ENCODE peak calls at places on chromosome 9, in five cellular contexts. Q, F, R, W and U are unnamed samples.
A peak's percentile ranks its signal among the peaks of the same experiment; 100 is the strongest.

GRCh38 chr9:96015876-96016686 is 140.6 kb downstream of the ERCC6L2 start:
- DNase-seq in W (no peak), F (no peak), R (no peak), Q (no peak), U (no peak)

GRCh38 chr9:85332487-85332886 is 409.3 kb downstream of the AGTPBP1 start:
- DNase-seq in R (no peak), F (no peak), Q (peak; percentile 32), W (no peak), U (no peak)

GRCh38 chr9:109477269-109478203 is 20.6 kb downstream of the PTPN3 start:
- DNase-seq in R (no peak), Q (peak; percentile 91), W (no peak), F (peak; percentile 95), U (peak; percentile 91)

GRCh38 chr9:83620841-83621636 is 1.9 kb upstream of the IDNK start:
- DNase-seq in W (no peak), Q (peak; percentile 63), R (peak; percentile 38), F (peak; percentile 53), U (no peak)

GRCh38 chr9:14350766-14351165 is 36.8 kb upstream of the NFIB start:
- DNase-seq in W (no peak), F (no peak), R (no peak), Q (no peak), U (peak; percentile 75)

GRCh38 chr9:130222833-130223232 is 42.7 kb upstream of the HMCN2 start:
- DNase-seq in R (no peak), Q (no peak), F (no peak), W (no peak), U (no peak)

GRCh38 chr9:134988706-134989105 is 71.0 kb upstream of the FCN1 start:
- DNase-seq in Q (no peak), F (no peak), R (no peak), W (no peak), U (no peak)

GRCh38 chr9:88400021-88400420 is 11.8 kb downstream of the SPIN1 start:
- DNase-seq in F (no peak), R (no peak), Q (no peak), W (no peak), U (no peak)

GRCh38 chr9:110995511-110996340 is 42.5 kb downstream of the LPAR1 start:
- DNase-seq in Q (no peak), F (no peak), R (no peak), W (no peak), U (no peak)

GRCh38 chr9:109278216-109278615 is 42.6 kb downstream of the EPB41L4B start:
- DNase-seq in W (no peak), F (no peak), R (no peak), Q (no peak), U (no peak)

GRCh38 chr9:81371824-81372223 is 317.5 kb downstream of the TLE1 start:
- DNase-seq in R (no peak), W (no peak), F (peak; percentile 69), Q (no peak), U (no peak)

GRCh38 chr9:127878001-127878651 is 651 bp upstream of the AK1 start:
- DNase-seq in Q (no peak), W (peak; percentile 54), F (no peak), R (no peak), U (no peak)

GRCh38 chr9:33419904-33420303 is 17.5 kb upstream of the AQP7 start:
- DNase-seq in F (no peak), W (no peak), R (no peak), Q (no peak), U (no peak)

GRCh38 chr9:33418090-33418489 is 15.7 kb upstream of the AQP7 start:
- DNase-seq in F (no peak), R (no peak), W (peak; percentile 56), Q (no peak), U (no peak)

GRCh38 chr9:33416996-33417395 is 14.6 kb upstream of the AQP7 start:
- DNase-seq in W (no peak), R (no peak), Q (no peak), F (no peak), U (no peak)

GRCh38 chr9:33414263-33414662 is 11.9 kb upstream of the AQP7 start:
- DNase-seq in F (peak; percentile 61), W (no peak), Q (no peak), R (no peak), U (no peak)

DNA sequence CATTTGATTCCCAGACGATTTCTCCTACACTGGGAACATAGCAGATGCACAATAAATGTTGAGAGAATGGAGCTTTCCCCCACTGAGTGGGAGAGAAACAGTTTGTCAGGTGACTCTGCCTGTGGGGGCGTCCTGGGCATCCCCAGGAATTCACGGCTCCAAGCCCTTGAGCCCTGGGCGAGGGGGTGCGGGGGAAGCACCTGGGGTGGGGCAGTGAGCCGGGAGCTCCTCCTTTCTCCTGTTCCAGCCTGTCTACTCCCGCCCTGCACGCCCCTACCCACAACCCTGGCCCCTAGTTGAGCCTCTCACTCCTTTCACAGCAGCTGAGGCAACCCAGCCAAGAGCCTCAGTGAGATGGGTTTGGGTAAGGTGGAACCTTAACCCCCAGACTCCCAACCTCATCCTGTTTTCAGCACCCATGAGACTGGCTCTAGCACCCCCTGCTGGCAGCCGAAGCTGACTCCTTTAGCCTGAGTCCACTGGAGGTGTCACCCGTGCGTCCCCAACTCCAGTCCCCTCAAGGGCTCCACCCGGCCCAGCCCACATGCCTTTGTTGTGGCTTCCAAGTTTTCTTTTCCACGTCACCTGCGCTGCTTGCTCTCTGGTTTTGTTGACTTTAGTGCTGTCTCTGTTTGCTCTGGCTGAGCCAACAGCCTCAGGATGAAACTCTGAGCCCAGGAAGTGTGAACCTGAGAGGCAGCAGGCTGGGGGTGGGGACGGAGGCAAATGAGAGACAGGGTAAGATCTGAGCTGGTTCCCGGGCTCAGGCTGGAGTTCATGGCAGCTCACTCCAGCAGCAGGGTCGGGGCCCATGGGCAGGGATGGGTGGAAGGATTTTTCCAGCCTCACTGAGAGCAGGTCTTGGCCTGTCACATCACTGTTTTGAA is 13.0 kb upstream of the AQP7 start:
- DNase-seq in R (peak; percentile 76), F (peak; percentile 93), Q (peak; percentile 89), W (no peak), U (no peak)
- TF ChIP-seq EP300 in R (no peak), F (no peak), Q (peak; percentile 91), W (no peak), U (no peak)

DNA sequence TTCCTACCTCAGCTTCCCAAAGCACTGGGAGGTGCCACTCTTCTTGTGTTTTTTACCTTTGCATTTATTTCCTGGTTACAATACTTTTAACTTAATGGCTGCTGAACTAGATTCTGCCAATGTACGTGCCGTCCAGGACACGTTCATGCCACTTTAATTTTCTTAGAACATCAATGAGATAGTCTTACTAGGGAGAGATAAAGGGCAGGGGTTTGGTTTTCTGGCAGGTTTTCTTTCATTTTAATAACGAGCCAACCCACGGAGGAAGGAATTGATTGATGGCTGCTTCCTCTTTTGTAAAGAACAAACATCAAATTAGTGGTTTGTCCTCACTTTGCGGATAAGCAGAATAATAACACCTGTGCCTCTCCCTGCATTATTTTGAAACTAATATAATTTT is 135.7 kb downstream of the DOCK8 start:
- DNase-seq in F (no peak), Q (no peak), R (no peak), W (no peak), U (no peak)
- H3K4me3 ChIP-seq in F (no peak overlapping the region), Q (no peak overlapping the region), R (no peak overlapping the region), W (no peak overlapping the region), U (no peak overlapping the region)

GRCh38 chr9:98332405-98332831 is 77.0 kb upstream of the TBC1D2 start:
- DNase-seq in Q (no peak), R (no peak), F (no peak), W (no peak), U (peak; percentile 39)
- TF ChIP-seq EP300 in Q (no peak), R (no peak), F (no peak), W (no peak), U (no peak)

GRCh38 chr9:93930070-93930469 is 25.1 kb downstream of the BARX1 start:
- DNase-seq in Q (no peak), R (no peak), W (no peak), F (no peak), U (no peak)

GRCh38 chr9:93929231-93929630 is 25.9 kb downstream of the BARX1 start:
- DNase-seq in Q (no peak), W (no peak), F (no peak), R (no peak), U (no peak)

GRCh38 chr9:93937193-93937592 is 18.0 kb downstream of the BARX1 start:
- DNase-seq in R (no peak), W (no peak), F (no peak), Q (no peak), U (no peak)

GRCh38 chr9:93931905-93932304 is 23.2 kb downstream of the BARX1 start:
- DNase-seq in W (no peak), F (no peak), R (no peak), Q (no peak), U (no peak)
- H3K4me3 ChIP-seq in W (no peak overlapping the region), F (no peak overlapping the region), R (no peak overlapping the region), Q (no peak overlapping the region), U (no peak overlapping the region)

GRCh38 chr9:13267743-13268142 is 11.7 kb downstream of the MPDZ start:
- DNase-seq in F (no peak), R (no peak), W (no peak), Q (peak; percentile 11), U (no peak)

GRCh38 chr9:13268469-13268868 is 11.0 kb downstream of the MPDZ start:
- DNase-seq in Q (peak; percentile 60), F (no peak), R (no peak), W (no peak), U (no peak)

GRCh38 chr9:13266172-13266571 is 13.3 kb downstream of the MPDZ start:
- DNase-seq in R (no peak), F (no peak), Q (no peak), W (no peak), U (no peak)

GRCh38 chr9:13270734-13271133 is 8.8 kb downstream of the MPDZ start:
- DNase-seq in W (no peak), R (no peak), F (no peak), Q (no peak), U (no peak)

DNA sequence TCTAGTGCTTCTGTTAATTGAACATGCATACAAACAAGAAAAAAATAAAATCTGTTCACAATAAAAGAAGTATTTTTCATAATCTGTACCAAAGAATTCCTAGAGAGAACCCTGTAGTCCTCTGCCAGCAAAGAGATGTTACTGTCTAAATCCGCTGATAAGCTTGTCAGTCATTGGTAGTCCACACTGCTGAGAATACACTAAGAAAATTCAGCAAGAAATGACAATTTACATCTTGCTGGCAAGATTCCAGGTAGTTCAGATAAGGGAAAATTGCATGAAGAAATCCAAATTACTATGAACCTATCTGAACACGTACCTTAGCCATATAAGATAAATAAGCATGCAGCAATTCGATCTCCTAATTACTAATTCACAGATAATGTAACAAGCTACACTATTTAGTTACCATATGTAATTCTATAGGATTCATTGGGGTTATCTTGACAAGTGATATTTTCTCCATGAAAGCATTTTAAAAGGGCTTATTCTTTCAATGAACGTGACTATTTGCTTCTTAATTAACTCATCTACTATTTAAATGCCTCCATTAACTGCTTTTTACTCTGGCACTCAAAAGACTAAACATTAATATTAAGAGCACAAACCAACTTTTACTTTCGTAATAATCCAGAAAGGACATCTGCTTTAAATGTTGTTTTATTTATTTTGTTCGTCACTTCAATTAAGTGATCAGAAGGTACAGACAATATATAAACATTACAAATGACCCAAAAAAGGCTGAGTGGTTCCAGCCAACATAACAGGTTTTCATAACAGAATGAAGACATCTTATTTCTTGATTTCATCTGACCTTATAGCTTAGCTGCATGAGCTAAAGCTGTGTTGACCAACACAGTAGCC is 9.7 kb downstream of the MPDZ start:
- DNase-seq in F (no peak), R (no peak), W (no peak), Q (no peak), U (no peak)
- TF ChIP-seq EP300 in F (no peak), R (no peak), W (no peak), Q (no peak), U (no peak)